ENCODE peak calls at places on chromosome 13, in ten cellular contexts. N, P, R, D, B, K, E, T, V and C are unnamed samples.

GRCh38 chr13:40126301-40127085 is 471.0 kb downstream of the COG6 start:
- DNase-seq in T (no peak), P (no peak), N (no peak), D (peak), V (no peak), E (no peak), R (no peak), K (no peak), B (no peak), C (no peak)

GRCh38 chr13:22883262-22883840 is 297.4 kb upstream of the SGCG start:
- DNase-seq in V (no peak), K (no peak), N (no peak), T (no peak), B (no peak), E (no peak), R (no peak), D (no peak), P (no peak), C (no peak)

GRCh38 chr13:86932935-86933334 is 738.2 kb upstream of the SLITRK5 start:
- DNase-seq in B (no peak), E (no peak), P (no peak), D (no peak), N (no peak), R (no peak), V (peak), K (no peak), T (no peak), C (no peak)

GRCh38 chr13:44879452-44880058 is 109.7 kb downstream of the NUFIP1 start:
- DNase-seq in P (no peak), E (no peak), V (peak), D (no peak), B (no peak), T (no peak), R (no peak), K (no peak), N (no peak), C (no peak)

GRCh38 chr13:114118763-114119123 is 13.7 kb downstream of the RASA3 start:
- DNase-seq in P (no peak), N (peak), B (no peak), V (peak), T (no peak), K (no peak), E (no peak), R (no peak), D (no peak), C (no peak)

GRCh38 chr13:98570929-98571372 is 6.0 kb downstream of the STK24 start:
- DNase-seq in D (peak), B (peak), K (no peak), T (peak), N (no peak), E (no peak), V (peak), R (no peak), P (no peak), C (peak)

GRCh38 chr13:98390086-98390697 is 186.7 kb downstream of the STK24 start:
- DNase-seq in D (no peak), B (no peak), T (no peak), V (no peak), P (no peak), E (no peak), R (no peak), N (no peak), K (no peak), C (no peak)

GRCh38 chr13:105569816-105570215 is 965.6 kb downstream of the EFNB2 start:
- DNase-seq in V (no peak), N (no peak), T (no peak), E (no peak), P (no peak), D (no peak), B (no peak), R (no peak), K (no peak), C (no peak)

GRCh38 chr13:111158136-111158805 is 43.2 kb downstream of the ARHGEF7 start:
- DNase-seq in T (no peak), E (no peak), D (no peak), R (no peak), K (no peak), V (no peak), N (no peak), B (no peak), P (no peak), C (no peak)

GRCh38 chr13:20945952-20946383 is 43.4 kb upstream of the XPO4 start:
- DNase-seq in E (no peak), P (peak), K (no peak), N (no peak), T (no peak), D (no peak), B (peak), R (no peak), V (peak), C (no peak)

GRCh38 chr13:76823969-76824368 is 62.2 kb downstream of the KCTD12 start:
- DNase-seq in B (no peak), R (no peak), K (no peak), E (no peak), T (no peak), N (no peak), P (no peak), D (no peak), V (no peak), C (no peak)

GRCh38 chr13:101673360-101674105 is 221.1 kb downstream of the ITGBL1 start:
- DNase-seq in R (no peak), B (no peak), V (peak), P (no peak), D (no peak), K (no peak), N (no peak), T (no peak), E (no peak), C (no peak)

GRCh38 chr13:50747939-50748338 is 95.6 kb downstream of the DLEU7 start:
- DNase-seq in K (no peak), R (no peak), E (no peak), T (no peak), B (no peak), N (no peak), P (no peak), V (no peak), D (no peak), C (no peak)

GRCh38 chr13:29497137-29497654 is 98.3 kb downstream of the SLC7A1 start:
- DNase-seq in R (no peak), N (no peak), P (no peak), B (no peak), V (peak), T (no peak), D (no peak), K (no peak), E (no peak), C (no peak)

GRCh38 chr13:42364613-42365000 is 92.7 kb downstream of the AKAP11 start:
- DNase-seq in K (no peak), P (no peak), N (no peak), V (peak), B (no peak), D (no peak), E (no peak), R (no peak), T (no peak), C (no peak)

GRCh38 chr13:27967203-27967735 is 1.8 kb downstream of the CDX2 start:
- DNase-seq in P (no peak), D (no peak), N (no peak), E (no peak), R (no peak), B (no peak), K (no peak), T (no peak), V (no peak), C (no peak)

GRCh38 chr13:30429721-30430694 is 7.7 kb downstream of the UBE2L5 start:
- DNase-seq in N (peak), T (peak), V (peak), R (no peak), E (no peak), K (no peak), P (no peak), D (no peak), B (no peak), C (peak)

GRCh38 chr13:97978661-97979450 is 25.4 kb downstream of the IPO5 start:
- DNase-seq in R (no peak), V (peak), T (no peak), K (no peak), D (no peak), P (no peak), N (no peak), E (no peak), B (no peak), C (no peak)

GRCh38 chr13:110902370-110902769 is 12.5 kb downstream of the ANKRD10 start:
- DNase-seq in V (no peak), N (no peak), P (no peak), T (no peak), D (no peak), K (no peak), R (no peak), E (no peak), B (no peak), C (no peak)

GRCh38 chr13:26810095-26810494 is 49.5 kb upstream of the GPR12 start:
- DNase-seq in T (no peak), D (no peak), R (no peak), B (no peak), V (no peak), K (no peak), N (no peak), E (no peak), P (no peak), C (no peak)

GRCh38 chr13:32837973-32838940 is 178.0 kb upstream of the KL start:
- DNase-seq in P (no peak), E (peak), K (no peak), R (no peak), D (no peak), V (no peak), B (no peak), N (no peak), T (no peak), C (no peak)

GRCh38 chr13:46295531-46296464 is 84.1 kb downstream of the LRRC63 start:
- DNase-seq in P (no peak), D (peak), R (no peak), B (peak), V (peak), T (peak), K (no peak), E (no peak), N (no peak), C (peak)

GRCh38 chr13:66926851-66927524 is 303.1 kb downstream of the PCDH9 start:
- DNase-seq in N (no peak), D (no peak), B (no peak), K (no peak), E (no peak), P (no peak), T (no peak), V (peak), R (no peak), C (no peak)

GRCh38 chr13:24693862-24694471 is 13.8 kb downstream of the ATP12A start:
- DNase-seq in B (no peak), R (no peak), V (peak), T (peak), K (peak), P (no peak), D (peak), E (peak), N (peak), C (peak)